ENCODE peak calls at places on chromosome 13, in ten cellular contexts. V is fibroblast of pulmonary artery, J is endothelial cell, P is lower lobe of right lung, Z is NB4, C is heart right ventricle, G is fibroblast of the aortic adventitia, R is cardiac fibroblast, Q is uterus, U is cardiac muscle cell. X is an unnamed sample.

GRCh38 chr13:46756977-46757376 is 40.0 kb downstream of the ESD start:
- DNase-seq in V (peak; percentile 56), J (no peak), P (no peak), Z (no peak), C (no peak), G (peak; percentile 71), R (peak; percentile 95), Q (no peak), U (peak; percentile 55), X (no peak)

GRCh38 chr13:96994030-96994848 is at the start of gene OXGR1:
- DNase-seq in V (no peak), J (no peak), P (peak; percentile 46), Z (no peak), C (no peak), G (no peak), R (no peak), Q (no peak), U (no peak), X (no peak)

GRCh38 chr13:42971670-42972355 is 20.2 kb downstream of the EPSTI1 start:
- DNase-seq in V (peak; percentile 41), J (no peak), P (no peak), Z (no peak), C (no peak), G (peak; percentile 48), R (peak; percentile 56), Q (no peak), U (peak; percentile 78), X (no peak)

GRCh38 chr13:77351326-77351725 is 24.4 kb upstream of the MYCBP2 start:
- DNase-seq in V (no peak), J (no peak), P (no peak), Z (no peak), C (no peak), G (no peak), R (no peak), Q (no peak), U (no peak), X (no peak)

GRCh38 chr13:48493076-48493765 is 39.7 kb downstream of the RCBTB2 start:
- DNase-seq in V (peak; percentile 32), J (no peak), P (no peak), Z (peak; percentile 24), C (no peak), G (no peak), R (peak; percentile 46), Q (no peak), U (peak; percentile 42), X (no peak)

GRCh38 chr13:110944121-110944967 is 29.5 kb upstream of the ANKRD10 start:
- DNase-seq in V (peak; percentile 78), J (peak; percentile 20), P (no peak), Z (peak; percentile 65), C (peak; percentile 33), G (peak; percentile 69), R (peak; percentile 70), Q (no peak), U (peak; percentile 81), X (no peak)

GRCh38 chr13:110390572-110390971 is 83.5 kb downstream of the COL4A2 start:
- DNase-seq in V (peak; percentile 84), J (no peak), P (no peak), Z (no peak), C (no peak), G (peak; percentile 45), R (peak; percentile 97), Q (peak; percentile 16), U (peak; percentile 75), X (no peak)

GRCh38 chr13:57629391-57629804 is 2.1 kb upstream of the PCDH17 start:
- DNase-seq in V (peak; percentile 15), J (peak; percentile 19), P (no peak), Z (no peak), C (peak; percentile 11), G (peak; percentile 3), R (no peak), Q (no peak), U (peak; percentile 11), X (peak; percentile 72)

GRCh38 chr13:111209613-111210012 is 94.5 kb downstream of the ARHGEF7 start:
- DNase-seq in V (no peak), J (no peak), P (no peak), Z (no peak), C (no peak), G (no peak), R (no peak), Q (no peak), U (no peak), X (no peak)

GRCh38 chr13:46607768-46608553 is 55.0 kb downstream of the LRCH1 start:
- DNase-seq in V (no peak), J (no peak), P (no peak), Z (no peak), C (no peak), G (no peak), R (no peak), Q (no peak), U (no peak), X (no peak)

GRCh38 chr13:75761373-75761772 is 125.2 kb downstream of the LMO7 start:
- DNase-seq in V (peak; percentile 31), J (no peak), P (no peak), Z (no peak), C (no peak), G (peak; percentile 53), R (no peak), Q (no peak), U (no peak), X (no peak)

GRCh38 chr13:20477394-20477793 is 48.3 kb downstream of the CRYL1 start:
- DNase-seq in V (no peak), J (no peak), P (no peak), Z (no peak), C (no peak), G (no peak), R (no peak), Q (no peak), U (no peak), X (no peak)

GRCh38 chr13:49855930-49856329 is 63.4 kb upstream of the KPNA3 start:
- DNase-seq in V (no peak), J (no peak), P (no peak), Z (no peak), C (no peak), G (no peak), R (no peak), Q (no peak), U (no peak), X (no peak)

GRCh38 chr13:68358218-68358817 is 1128.2 kb upstream of the PCDH9 start:
- DNase-seq in V (no peak), J (no peak), P (no peak), Z (no peak), C (no peak), G (no peak), R (no peak), Q (no peak), U (no peak), X (no peak)

GRCh38 chr13:37503287-37503686 is 95.3 kb downstream of the POSTN start:
- DNase-seq in V (no peak), J (no peak), P (no peak), Z (no peak), C (no peak), G (no peak), R (no peak), Q (no peak), U (no peak), X (no peak)

GRCh38 chr13:107441279-107441678 is 774.1 kb downstream of the LIG4 start:
- DNase-seq in V (peak; percentile 39), J (no peak), P (no peak), Z (no peak), C (no peak), G (peak; percentile 22), R (peak; percentile 20), Q (no peak), U (peak; percentile 29), X (no peak)

DNA sequence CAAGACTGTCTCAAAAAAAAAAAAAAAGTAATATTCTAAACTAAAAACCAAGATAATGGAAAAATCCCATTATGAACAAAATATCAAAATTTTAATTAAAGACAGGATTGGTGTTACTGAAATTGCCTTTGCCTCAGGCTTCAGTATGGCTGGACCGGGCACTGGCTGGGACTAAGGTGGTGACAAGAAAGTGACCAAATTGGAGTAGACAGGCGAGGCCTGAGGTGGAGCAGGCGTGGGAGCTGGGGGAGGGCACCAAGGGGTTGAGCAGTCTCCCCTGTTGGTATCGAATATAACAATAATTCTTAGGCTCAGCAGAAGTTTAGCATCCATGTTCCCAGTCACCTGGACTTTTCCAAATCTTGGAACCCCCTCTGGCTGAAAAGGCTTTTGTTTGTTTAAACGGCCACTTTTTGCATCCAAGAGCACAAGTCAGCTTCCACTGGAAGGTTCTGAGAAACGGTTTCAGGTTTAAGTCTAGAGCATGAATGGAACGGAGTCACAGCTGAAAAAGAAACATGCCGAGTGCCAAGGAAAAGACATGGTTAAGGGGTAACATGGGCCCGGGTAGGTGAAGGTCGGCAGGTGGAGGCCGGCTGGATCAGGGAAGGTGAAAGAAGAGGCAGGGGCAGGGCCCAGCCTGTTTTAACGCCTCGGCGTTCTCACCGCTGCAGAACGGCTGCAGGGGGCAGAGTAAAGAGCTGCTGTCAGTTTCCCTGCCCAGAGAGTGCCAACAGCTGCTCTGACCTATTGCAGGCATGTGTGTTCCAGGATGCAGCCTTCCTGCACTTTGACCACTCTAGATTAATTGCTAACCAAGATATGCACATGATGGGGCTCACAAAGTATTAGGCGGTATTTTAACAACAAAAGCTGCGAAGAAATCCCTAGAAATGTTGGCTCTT is 104.4 kb downstream of the TM9SF2 start:
- DNase-seq in V (no peak), J (peak; percentile 46), P (peak; percentile 55), Z (peak; percentile 69), C (peak; percentile 44), G (no peak), R (no peak), Q (peak; percentile 30), U (peak; percentile 48), X (peak; percentile 89)
- TF ChIP-seq CTCF in V (peak; percentile 10), J (no peak), P (no peak), Z (no peak), C (no peak), G (no peak), R (peak; percentile 11), Q (no peak), U (peak; percentile 12), X (no peak)

GRCh38 chr13:101258071-101258470 is 158.2 kb downstream of the NALCN start:
- DNase-seq in V (peak; percentile 70), J (no peak), P (no peak), Z (peak; percentile 95), C (no peak), G (peak; percentile 62), R (peak; percentile 98), Q (no peak), U (peak; percentile 11), X (no peak)
- TF ChIP-seq CTCF in V (no peak), J (no peak), P (no peak), Z (no peak), C (no peak), G (no peak), R (no peak), Q (no peak), U (no peak), X (no peak)

GRCh38 chr13:73341748-73342147 is 282.9 kb downstream of the KLF5 start:
- DNase-seq in V (peak; percentile 29), J (no peak), P (no peak), Z (no peak), C (no peak), G (peak; percentile 25), R (peak; percentile 70), Q (no peak), U (peak; percentile 25), X (no peak)
- TF ChIP-seq CTCF in V (no peak), J (no peak), P (no peak), Z (no peak), C (no peak), G (no peak), R (peak; percentile 7), Q (no peak), U (no peak), X (no peak)

DNA sequence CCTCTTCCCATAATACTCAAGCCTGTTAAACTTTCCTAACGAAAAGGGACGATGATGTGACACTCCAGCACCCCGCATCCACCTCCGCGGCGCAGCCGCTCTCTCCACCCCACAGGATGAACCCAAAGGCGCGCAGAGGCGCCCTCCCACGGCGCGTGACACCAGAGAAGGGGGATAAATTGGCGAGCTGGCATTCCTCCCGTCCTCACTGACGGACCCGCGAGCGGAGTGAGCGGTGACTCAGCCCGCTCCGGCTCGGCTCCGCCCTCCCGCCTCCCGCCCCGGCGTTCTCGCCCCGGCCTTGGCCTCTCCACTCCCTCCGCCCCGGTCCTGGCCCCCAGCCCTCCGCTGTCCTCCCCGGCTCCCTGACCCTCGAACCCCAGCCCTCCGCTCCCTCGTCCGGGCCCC is 590 bp downstream of the TUBGCP3 start:
- DNase-seq in V (peak; percentile 85), J (peak; percentile 71), P (peak; percentile 89), Z (peak; percentile 89), C (peak; percentile 80), G (peak; percentile 88), R (peak; percentile 81), Q (peak; percentile 89), U (peak; percentile 90), X (peak; percentile 93)
- TF ChIP-seq CTCF in V (no peak), J (no peak), P (peak; percentile 24), Z (peak; percentile 6), C (no peak), G (no peak), R (no peak), Q (peak; percentile 10), U (peak; percentile 28), X (no peak)